ENCODE peak calls at places on chromosome 16, in eight cellular contexts. O is EL; X is esophagus squamous epithelium; S is GM12865; C is stimulated activated CD8-positive, alpha-beta memory T cell treated with anti-CD3 and anti-CD28 coated beads, Interleukin-2, amount 100 ng/mL, for 48 hours; E is stomach; P is mucosa of descending colon; R is DMS 273 treated with DMSO at 0.1 percent for 48 hours. N is an unnamed sample.

GRCh38 chr16:85755929-85756768 is 5.3 kb upstream of the C16orf74 start:
- DNase-seq in O (no peak), X (no peak), S (peak; percentile 86), C (no peak), E (no peak), P (no peak), R (no peak), N (peak; percentile 57)

GRCh38 chr16:50334106-50334975 is 34.4 kb downstream of the BRD7 start:
- DNase-seq in O (no peak), X (no peak), S (no peak), C (no peak), E (no peak), P (no peak), R (no peak), N (no peak)

GRCh38 chr16:70160821-70161220 is 12.8 kb upstream of the CLEC18C start:
- DNase-seq in O (no peak), X (no peak), S (no peak), C (no peak), E (no peak), P (no peak), R (no peak), N (no peak)

GRCh38 chr16:87828071-87828971 is 41.0 kb downstream of the SLC7A5 start:
- DNase-seq in O (no peak), X (no peak), S (no peak), C (no peak), E (peak; percentile 86), P (no peak), R (no peak), N (no peak)

GRCh38 chr16:68893710-68894705 is 50.7 kb downstream of the TANGO6 start:
- DNase-seq in O (no peak), X (no peak), S (peak; percentile 7), C (no peak), E (no peak), P (peak; percentile 60), R (no peak), N (no peak)

GRCh38 chr16:80591071-80591935 is 50.5 kb downstream of the DYNLRB2 start:
- DNase-seq in O (no peak), X (no peak), S (peak; percentile 15), C (no peak), E (no peak), P (no peak), R (no peak), N (no peak)

GRCh38 chr16:67673712-67674580 is 7.3 kb downstream of the C16orf86 start:
- DNase-seq in O (no peak), X (no peak), S (no peak), C (no peak), E (peak; percentile 77), P (peak; percentile 84), R (no peak), N (no peak)

GRCh38 chr16:9344508-9344907 is 253.1 kb downstream of the HAPSTR1 start:
- DNase-seq in O (no peak), X (no peak), S (no peak), C (no peak), E (no peak), P (no peak), R (no peak), N (no peak)

GRCh38 chr16:7086842-7087616 is 245.6 kb upstream of the RBFOX1 start:
- DNase-seq in O (no peak), X (no peak), S (no peak), C (no peak), E (no peak), P (peak; percentile 5), R (no peak), N (no peak)

GRCh38 chr16:12390644-12391043 is 413.0 kb downstream of the CPPED1 start:
- DNase-seq in O (peak; percentile 7), X (no peak), S (no peak), C (no peak), E (no peak), P (no peak), R (no peak), N (no peak)

GRCh38 chr16:29028457-29029167 is 43.8 kb downstream of the LAT start:
- DNase-seq in O (no peak), X (no peak), S (no peak), C (no peak), E (no peak), P (no peak), R (peak; percentile 18), N (no peak)

GRCh38 chr16:25605381-25605780 is 86.4 kb upstream of the HS3ST4 start:
- DNase-seq in O (no peak), X (no peak), S (no peak), C (no peak), E (no peak), P (no peak), R (no peak), N (no peak)

GRCh38 chr16:65658339-65659275 is 536.7 kb upstream of the CDH11 start:
- DNase-seq in O (peak; percentile 94), X (no peak), S (no peak), C (no peak), E (no peak), P (no peak), R (no peak), N (no peak)

GRCh38 chr16:66832661-66833305 is 2.0 kb upstream of the NAE1 start:
- DNase-seq in O (peak; percentile 48), X (no peak), S (no peak), C (no peak), E (no peak), P (no peak), R (no peak), N (no peak)

GRCh38 chr16:65845466-65846209 is 520.9 kb upstream of the CDH5 start:
- DNase-seq in O (peak; percentile 55), X (no peak), S (no peak), C (no peak), E (no peak), P (no peak), R (no peak), N (no peak)

GRCh38 chr16:30893744-30894539 is at the start of gene BCL7C:
- DNase-seq in O (peak; percentile 91), X (peak; percentile 47), S (peak; percentile 92), C (peak; percentile 88), E (peak; percentile 94), P (peak; percentile 94), R (peak; percentile 61), N (peak; percentile 88)

GRCh38 chr16:69761983-69762842 is at the start of gene WWP2:
- DNase-seq in O (peak; percentile 60), X (no peak), S (peak; percentile 88), C (peak; percentile 61), E (peak; percentile 82), P (peak; percentile 80), R (peak; percentile 43), N (peak; percentile 64)

GRCh38 chr16:6835516-6835915 is 497.1 kb upstream of the RBFOX1 start:
- DNase-seq in O (no peak), X (no peak), S (no peak), C (no peak), E (no peak), P (no peak), R (no peak), N (no peak)

GRCh38 chr16:81189100-81189664 is 49.3 kb upstream of the BCO1 start:
- DNase-seq in O (no peak), X (no peak), S (no peak), C (no peak), E (peak; percentile 69), P (peak; percentile 63), R (no peak), N (no peak)

GRCh38 chr16:3095869-3096268 is 3.2 kb downstream of the ZSCAN10 start:
- DNase-seq in O (peak; percentile 24), X (no peak), S (peak; percentile 88), C (peak; percentile 50), E (no peak), P (peak; percentile 51), R (no peak), N (peak; percentile 73)

GRCh38 chr16:24906199-24906808 is 60.5 kb downstream of the SLC5A11 start:
- DNase-seq in O (peak; percentile 28), X (no peak), S (no peak), C (no peak), E (no peak), P (peak; percentile 21), R (no peak), N (no peak)

GRCh38 chr16:66925322-66925840 is at the start of gene RRAD:
- DNase-seq in O (peak; percentile 41), X (no peak), S (no peak), C (no peak), E (no peak), P (no peak), R (no peak), N (no peak)

GRCh38 chr16:64864232-64864803 is 257.5 kb downstream of the CDH11 start:
- DNase-seq in O (peak; percentile 95), X (no peak), S (no peak), C (no peak), E (no peak), P (no peak), R (peak; percentile 97), N (no peak)

GRCh38 chr16:2083876-2084687 is 36.3 kb downstream of the TSC2 start:
- DNase-seq in O (no peak), X (no peak), S (no peak), C (no peak), E (no peak), P (no peak), R (no peak), N (no peak)

GRCh38 chr16:10085078-10085798 is 97.0 kb downstream of the GRIN2A start:
- DNase-seq in O (no peak), X (no peak), S (no peak), C (no peak), E (peak; percentile 51), P (no peak), R (no peak), N (no peak)

GRCh38 chr16:69831212-69832123 is 69.3 kb downstream of the WWP2 start:
- DNase-seq in O (peak; percentile 12), X (no peak), S (no peak), C (no peak), E (no peak), P (no peak), R (no peak), N (no peak)

GRCh38 chr16:401468-402348 is at the start of gene DECR2:
- DNase-seq in O (peak; percentile 89), X (peak; percentile 86), S (peak; percentile 96), C (peak; percentile 99), E (peak; percentile 99), P (peak; percentile 99), R (peak; percentile 74), N (peak; percentile 90)

GRCh38 chr16:19963306-19963705 is 78.7 kb upstream of the GPRC5B start:
- DNase-seq in O (no peak), X (no peak), S (no peak), C (no peak), E (peak; percentile 84), P (no peak), R (no peak), N (no peak)